ENCODE peak calls at places on chromosomes 11 and 22, in seven cellular contexts. One of them, this sample, is unnamed. For H3K4me1, the result is how much of the 10 kb centered on the place peaks cover.

GRCh38 chr11:6682936-6683861 is at the start of gene MRPL17:
- DNase-seq in upper lobe of right lung: peak
- DNase-seq in CD4-positive, alpha-beta memory T cell: peak
- DNase-seq in cardiac muscle cell: peak
- DNase-seq in transverse colon: peak
- DNase-seq in left ventricle myocardium inferior: peak
- DNase-seq in gastrocnemius medialis: peak
- DNase-seq in this sample: peak

GRCh38 chr22:46156031-46156430 is 5.7 kb downstream of the PPARA start:
- DNase-seq in cardiac muscle cell: no peak
- DNase-seq in left ventricle myocardium inferior: no peak
- DNase-seq in upper lobe of right lung: no peak
- DNase-seq in gastrocnemius medialis: no peak
- DNase-seq in transverse colon: no peak
- DNase-seq in CD4-positive, alpha-beta memory T cell: no peak
- DNase-seq in this sample: no peak

GRCh38 chr11:93845181-93846092 is 5.0 kb downstream of the VSTM5 start:
- DNase-seq in cardiac muscle cell: no peak
- DNase-seq in left ventricle myocardium inferior: no peak
- DNase-seq in CD4-positive, alpha-beta memory T cell: no peak
- DNase-seq in gastrocnemius medialis: no peak
- DNase-seq in transverse colon: no peak
- DNase-seq in upper lobe of right lung: no peak
- DNase-seq in this sample: no peak

GRCh38 chr22:36182871-36183270 is 18.7 kb downstream of the APOL4 start:
- DNase-seq in upper lobe of right lung: no peak
- DNase-seq in gastrocnemius medialis: no peak
- DNase-seq in left ventricle myocardium inferior: no peak
- DNase-seq in cardiac muscle cell: no peak
- DNase-seq in CD4-positive, alpha-beta memory T cell: no peak
- DNase-seq in transverse colon: no peak
- DNase-seq in this sample: no peak

GRCh38 chr22:26542831-26543230 is 30.6 kb upstream of the TFIP11 start:
- DNase-seq in CD4-positive, alpha-beta memory T cell: no peak
- DNase-seq in gastrocnemius medialis: no peak
- DNase-seq in upper lobe of right lung: no peak
- DNase-seq in left ventricle myocardium inferior: no peak
- DNase-seq in cardiac muscle cell: no peak
- DNase-seq in transverse colon: no peak
- DNase-seq in this sample: no peak

GRCh38 chr11:104352036-104352435 is 188.1 kb upstream of the PDGFD start:
- DNase-seq in CD4-positive, alpha-beta memory T cell: no peak
- DNase-seq in left ventricle myocardium inferior: no peak
- DNase-seq in gastrocnemius medialis: no peak
- DNase-seq in upper lobe of right lung: no peak
- DNase-seq in cardiac muscle cell: no peak
- DNase-seq in transverse colon: no peak
- DNase-seq in this sample: no peak

GRCh38 chr11:130102457-130103249 is 33.0 kb downstream of the APLP2 start:
- DNase-seq in left ventricle myocardium inferior: no peak
- DNase-seq in upper lobe of right lung: no peak
- DNase-seq in transverse colon: no peak
- DNase-seq in cardiac muscle cell: no peak
- DNase-seq in gastrocnemius medialis: no peak
- DNase-seq in CD4-positive, alpha-beta memory T cell: no peak
- DNase-seq in this sample: no peak

GRCh38 chr11:85823816-85824215 is 12.9 kb upstream of the SYTL2 start:
- DNase-seq in gastrocnemius medialis: no peak
- DNase-seq in CD4-positive, alpha-beta memory T cell: peak
- DNase-seq in transverse colon: peak
- DNase-seq in upper lobe of right lung: no peak
- DNase-seq in left ventricle myocardium inferior: no peak
- DNase-seq in cardiac muscle cell: no peak
- DNase-seq in this sample: no peak

GRCh38 chr22:42757475-42757874 is 36.8 kb upstream of the A4GALT start:
- DNase-seq in upper lobe of right lung: no peak
- DNase-seq in left ventricle myocardium inferior: no peak
- DNase-seq in CD4-positive, alpha-beta memory T cell: no peak
- DNase-seq in transverse colon: no peak
- DNase-seq in cardiac muscle cell: no peak
- DNase-seq in gastrocnemius medialis: no peak
- DNase-seq in this sample: no peak

GRCh38 chr22:32042924-32043323 is at the start of gene SLC5A1:
- DNase-seq in cardiac muscle cell: no peak
- DNase-seq in CD4-positive, alpha-beta memory T cell: no peak
- DNase-seq in left ventricle myocardium inferior: no peak
- DNase-seq in upper lobe of right lung: peak
- DNase-seq in gastrocnemius medialis: no peak
- DNase-seq in transverse colon: peak
- DNase-seq in this sample: peak

GRCh38 chr11:79152511-79152910 is 288.3 kb downstream of the TENM4 start:
- DNase-seq in gastrocnemius medialis: no peak
- DNase-seq in cardiac muscle cell: no peak
- DNase-seq in upper lobe of right lung: no peak
- DNase-seq in CD4-positive, alpha-beta memory T cell: no peak
- DNase-seq in left ventricle myocardium inferior: no peak
- DNase-seq in transverse colon: no peak
- DNase-seq in this sample: no peak

GRCh38 chr11:27158763-27159679 is 118.4 kb downstream of the BBOX1 start:
- DNase-seq in gastrocnemius medialis: peak
- DNase-seq in cardiac muscle cell: peak
- DNase-seq in upper lobe of right lung: no peak
- DNase-seq in transverse colon: peak
- DNase-seq in CD4-positive, alpha-beta memory T cell: no peak
- DNase-seq in left ventricle myocardium inferior: no peak
- DNase-seq in this sample: no peak

GRCh38 chr11:57903441-57904123 is 120.1 kb upstream of the OR9Q1 start:
- DNase-seq in upper lobe of right lung: no peak
- DNase-seq in transverse colon: peak
- DNase-seq in cardiac muscle cell: no peak
- DNase-seq in CD4-positive, alpha-beta memory T cell: no peak
- DNase-seq in gastrocnemius medialis: peak
- DNase-seq in left ventricle myocardium inferior: no peak
- DNase-seq in this sample: no peak

GRCh38 chr11:128810784-128811514 is 56.1 kb downstream of the KCNJ1 start:
- DNase-seq in gastrocnemius medialis: no peak
- DNase-seq in transverse colon: no peak
- DNase-seq in left ventricle myocardium inferior: no peak
- DNase-seq in cardiac muscle cell: no peak
- DNase-seq in CD4-positive, alpha-beta memory T cell: no peak
- DNase-seq in upper lobe of right lung: no peak
- DNase-seq in this sample: no peak

GRCh38 chr11:76385903-76386302 is 4.8 kb downstream of the GVQW3 start:
- DNase-seq in left ventricle myocardium inferior: no peak
- DNase-seq in CD4-positive, alpha-beta memory T cell: no peak
- DNase-seq in transverse colon: peak
- DNase-seq in gastrocnemius medialis: no peak
- DNase-seq in upper lobe of right lung: no peak
- DNase-seq in cardiac muscle cell: no peak
- DNase-seq in this sample: no peak

GRCh38 chr11:117316197-117316961 is at the start of gene BACE1:
- DNase-seq in upper lobe of right lung: peak
- DNase-seq in transverse colon: peak
- DNase-seq in gastrocnemius medialis: peak
- DNase-seq in left ventricle myocardium inferior: peak
- DNase-seq in CD4-positive, alpha-beta memory T cell: no peak
- DNase-seq in cardiac muscle cell: peak
- DNase-seq in this sample: no peak

DNA sequence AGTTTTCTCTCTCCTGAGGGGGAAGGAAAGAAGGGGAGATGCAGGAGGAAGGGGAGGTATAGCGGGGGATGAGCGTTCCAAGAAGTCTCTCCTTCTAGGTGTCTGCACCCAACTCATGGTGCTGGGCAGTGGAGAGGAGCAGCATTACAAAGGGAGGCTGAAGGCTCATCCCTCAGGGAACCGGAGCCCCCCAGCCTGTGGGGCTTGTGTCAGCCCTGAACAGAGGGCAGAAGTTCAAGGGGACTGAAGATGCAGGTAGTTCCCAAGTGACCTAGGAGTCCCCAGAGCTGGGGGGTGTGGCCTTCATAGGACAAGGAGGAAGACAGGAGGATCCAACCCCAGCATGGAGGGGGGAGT is 1.8 kb downstream of the C11orf68 start:
- DNase-seq in cardiac muscle cell: no peak
- DNase-seq in gastrocnemius medialis: no peak
- DNase-seq in upper lobe of right lung: no peak
- DNase-seq in left ventricle myocardium inferior: no peak
- DNase-seq in CD4-positive, alpha-beta memory T cell: no peak
- DNase-seq in transverse colon: no peak
- DNase-seq in this sample: no peak
- H3K4me1 ChIP-seq in cardiac muscle cell: under half
- H3K4me1 ChIP-seq in gastrocnemius medialis: under half
- H3K4me1 ChIP-seq in upper lobe of right lung: under half
- H3K4me1 ChIP-seq in left ventricle myocardium inferior: half or more
- H3K4me1 ChIP-seq in CD4-positive, alpha-beta memory T cell: under half
- H3K4me1 ChIP-seq in transverse colon: under half
- H3K4me1 ChIP-seq in this sample: half or more

DNA sequence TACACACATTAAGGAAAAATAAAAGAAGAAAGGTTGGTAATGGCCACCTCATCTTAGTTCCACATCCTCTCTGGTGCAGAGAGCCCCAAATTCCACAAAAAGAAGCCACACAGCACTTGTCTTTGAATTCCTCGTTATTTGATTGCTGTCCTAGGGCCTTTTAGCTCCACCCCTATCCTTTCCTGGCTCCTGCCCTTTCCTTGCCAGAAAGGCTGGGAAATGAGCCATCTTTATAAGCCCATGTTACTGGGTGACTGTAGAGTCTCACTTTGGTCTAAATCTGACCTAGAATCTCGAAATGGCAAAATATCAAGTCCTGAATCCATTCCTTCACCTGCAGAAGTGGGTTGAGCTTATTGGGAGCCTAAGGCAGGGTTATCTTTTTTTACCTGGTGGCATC is 4.3 kb upstream of the TMEM132A start:
- DNase-seq in upper lobe of right lung: no peak
- DNase-seq in CD4-positive, alpha-beta memory T cell: no peak
- DNase-seq in gastrocnemius medialis: no peak
- DNase-seq in cardiac muscle cell: no peak
- DNase-seq in transverse colon: no peak
- DNase-seq in left ventricle myocardium inferior: no peak
- DNase-seq in this sample: no peak
- H3K4me1 ChIP-seq in upper lobe of right lung: under half
- H3K4me1 ChIP-seq in CD4-positive, alpha-beta memory T cell: under half
- H3K4me1 ChIP-seq in gastrocnemius medialis: half or more
- H3K4me1 ChIP-seq in cardiac muscle cell: under half
- H3K4me1 ChIP-seq in transverse colon: under half
- H3K4me1 ChIP-seq in left ventricle myocardium inferior: half or more
- H3K4me1 ChIP-seq in this sample: under half

GRCh38 chr22:37502342-37503182 is 16.4 kb upstream of the MFNG start:
- DNase-seq in left ventricle myocardium inferior: no peak
- DNase-seq in upper lobe of right lung: peak
- DNase-seq in cardiac muscle cell: peak
- DNase-seq in CD4-positive, alpha-beta memory T cell: peak
- DNase-seq in transverse colon: peak
- DNase-seq in gastrocnemius medialis: no peak
- DNase-seq in this sample: no peak
- H3K4me1 ChIP-seq in left ventricle myocardium inferior: half or more
- H3K4me1 ChIP-seq in upper lobe of right lung: under half
- H3K4me1 ChIP-seq in cardiac muscle cell: under half
- H3K4me1 ChIP-seq in CD4-positive, alpha-beta memory T cell: under half
- H3K4me1 ChIP-seq in transverse colon: half or more
- H3K4me1 ChIP-seq in gastrocnemius medialis: half or more
- H3K4me1 ChIP-seq in this sample: under half

GRCh38 chr11:123173040-123173855 is 21.8 kb downstream of the CLMP start:
- DNase-seq in cardiac muscle cell: no peak
- DNase-seq in upper lobe of right lung: no peak
- DNase-seq in transverse colon: no peak
- DNase-seq in CD4-positive, alpha-beta memory T cell: no peak
- DNase-seq in gastrocnemius medialis: no peak
- DNase-seq in left ventricle myocardium inferior: no peak
- DNase-seq in this sample: no peak

GRCh38 chr11:123176785-123177184 is 18.3 kb downstream of the CLMP start:
- DNase-seq in transverse colon: no peak
- DNase-seq in cardiac muscle cell: no peak
- DNase-seq in gastrocnemius medialis: no peak
- DNase-seq in left ventricle myocardium inferior: no peak
- DNase-seq in CD4-positive, alpha-beta memory T cell: no peak
- DNase-seq in upper lobe of right lung: no peak
- DNase-seq in this sample: no peak

GRCh38 chr11:123170929-123171328 is 24.1 kb downstream of the CLMP start:
- DNase-seq in CD4-positive, alpha-beta memory T cell: no peak
- DNase-seq in upper lobe of right lung: no peak
- DNase-seq in cardiac muscle cell: no peak
- DNase-seq in left ventricle myocardium inferior: no peak
- DNase-seq in gastrocnemius medialis: no peak
- DNase-seq in transverse colon: no peak
- DNase-seq in this sample: no peak

GRCh38 chr11:123173856-123174186 is 21.2 kb downstream of the CLMP start:
- DNase-seq in left ventricle myocardium inferior: no peak
- DNase-seq in transverse colon: no peak
- DNase-seq in cardiac muscle cell: no peak
- DNase-seq in gastrocnemius medialis: no peak
- DNase-seq in CD4-positive, alpha-beta memory T cell: no peak
- DNase-seq in upper lobe of right lung: no peak
- DNase-seq in this sample: no peak

GRCh38 chr11:123174196-123175183 is 20.6 kb downstream of the CLMP start:
- DNase-seq in upper lobe of right lung: no peak
- DNase-seq in transverse colon: peak
- DNase-seq in left ventricle myocardium inferior: no peak
- DNase-seq in cardiac muscle cell: no peak
- DNase-seq in CD4-positive, alpha-beta memory T cell: no peak
- DNase-seq in gastrocnemius medialis: peak
- DNase-seq in this sample: no peak
- H3K4me1 ChIP-seq in upper lobe of right lung: under half
- H3K4me1 ChIP-seq in transverse colon: under half
- H3K4me1 ChIP-seq in left ventricle myocardium inferior: under half
- H3K4me1 ChIP-seq in cardiac muscle cell: under half
- H3K4me1 ChIP-seq in CD4-positive, alpha-beta memory T cell: under half
- H3K4me1 ChIP-seq in gastrocnemius medialis: under half
- H3K4me1 ChIP-seq in this sample: under half

GRCh38 chr11:1845571-1846452 is 7.0 kb downstream of the TNNI2 start:
- DNase-seq in left ventricle myocardium inferior: no peak
- DNase-seq in CD4-positive, alpha-beta memory T cell: peak
- DNase-seq in transverse colon: no peak
- DNase-seq in upper lobe of right lung: no peak
- DNase-seq in cardiac muscle cell: no peak
- DNase-seq in gastrocnemius medialis: no peak
- DNase-seq in this sample: no peak

GRCh38 chr11:1847941-1848639 is 4.8 kb upstream of the LSP1 start:
- DNase-seq in transverse colon: no peak
- DNase-seq in gastrocnemius medialis: no peak
- DNase-seq in CD4-positive, alpha-beta memory T cell: no peak
- DNase-seq in left ventricle myocardium inferior: no peak
- DNase-seq in upper lobe of right lung: no peak
- DNase-seq in cardiac muscle cell: no peak
- DNase-seq in this sample: peak

GRCh38 chr11:1847006-1847735 is 5.7 kb upstream of the LSP1 start:
- DNase-seq in cardiac muscle cell: no peak
- DNase-seq in CD4-positive, alpha-beta memory T cell: no peak
- DNase-seq in transverse colon: no peak
- DNase-seq in gastrocnemius medialis: no peak
- DNase-seq in upper lobe of right lung: no peak
- DNase-seq in left ventricle myocardium inferior: no peak
- DNase-seq in this sample: peak

GRCh38 chr11:1845095-1845429 is 6.3 kb downstream of the TNNI2 start:
- DNase-seq in cardiac muscle cell: no peak
- DNase-seq in CD4-positive, alpha-beta memory T cell: no peak
- DNase-seq in transverse colon: no peak
- DNase-seq in upper lobe of right lung: no peak
- DNase-seq in left ventricle myocardium inferior: no peak
- DNase-seq in gastrocnemius medialis: no peak
- DNase-seq in this sample: no peak

GRCh38 chr11:1846453-1846932 is 6.4 kb upstream of the LSP1 start:
- DNase-seq in gastrocnemius medialis: no peak
- DNase-seq in left ventricle myocardium inferior: no peak
- DNase-seq in cardiac muscle cell: no peak
- DNase-seq in transverse colon: no peak
- DNase-seq in upper lobe of right lung: no peak
- DNase-seq in CD4-positive, alpha-beta memory T cell: peak
- DNase-seq in this sample: peak
- H3K4me1 ChIP-seq in gastrocnemius medialis: under half
- H3K4me1 ChIP-seq in left ventricle myocardium inferior: under half
- H3K4me1 ChIP-seq in cardiac muscle cell: under half
- H3K4me1 ChIP-seq in transverse colon: under half
- H3K4me1 ChIP-seq in upper lobe of right lung: under half
- H3K4me1 ChIP-seq in CD4-positive, alpha-beta memory T cell: half or more
- H3K4me1 ChIP-seq in this sample: half or more

This sample was measured in left lung.